ENCODE peak calls at places on chromosome 6, in six cellular contexts. W is left lung, B is ovary, K is thoracic aorta, J is cardiac muscle cell, Q is upper lobe of right lung. O is an unnamed sample.

GRCh38 chr6:217048-217659 is 75.1 kb upstream of the DUSP22 start:
- DNase-seq in W (peak; percentile 79), B (no peak), J (no peak), K (no peak), Q (peak; percentile 63), O (no peak)

GRCh38 chr6:159760602-159761057 is 1.2 kb upstream of the ACAT2 start:
- DNase-seq in K (no peak), B (no peak), W (no peak), Q (no peak), J (peak; percentile 85), O (no peak)

GRCh38 chr6:122416825-122417224 is 17.4 kb downstream of the HSF2 start:
- DNase-seq in W (no peak), J (no peak), B (no peak), K (no peak), Q (no peak), O (no peak)

GRCh38 chr6:144361027-144361426 is 75.9 kb downstream of the UTRN start:
- DNase-seq in Q (no peak), W (no peak), K (no peak), J (no peak), B (no peak), O (no peak)

GRCh38 chr6:96907498-96907897 is 9.8 kb upstream of the NDUFAF4 start:
- DNase-seq in J (peak; percentile 51), W (no peak), K (no peak), B (no peak), Q (no peak), O (no peak)

GRCh38 chr6:28488916-28489365 is 26.7 kb downstream of the GPX6 start:
- DNase-seq in B (peak; percentile 59), W (no peak), Q (no peak), J (peak; percentile 73), K (no peak), O (no peak)

GRCh38 chr6:37432590-37432915 is 468 bp upstream of the CMTR1 start:
- DNase-seq in J (no peak), K (no peak), B (no peak), W (no peak), Q (no peak), O (no peak)

GRCh38 chr6:149834513-149835481 is 29.4 kb downstream of the LRP11 start:
- DNase-seq in W (no peak), J (peak; percentile 82), B (peak; percentile 64), K (peak; percentile 28), Q (no peak), O (no peak)

GRCh38 chr6:133315811-133316210 is 74.7 kb downstream of the EYA4 start:
- DNase-seq in J (no peak), B (no peak), W (no peak), K (no peak), Q (no peak), O (no peak)

GRCh38 chr6:32212076-32212760 is 11.6 kb downstream of the NOTCH4 start:
- DNase-seq in W (no peak), Q (no peak), B (no peak), K (no peak), J (no peak), O (no peak)

GRCh38 chr6:122790740-122791679 is 2.0 kb downstream of the SMPDL3A start:
- DNase-seq in Q (no peak), J (no peak), W (no peak), K (no peak), B (no peak), O (no peak)

GRCh38 chr6:167746377-167747151 is 80.1 kb upstream of the AFDN start:
- DNase-seq in K (no peak), B (no peak), Q (no peak), W (peak; percentile 69), J (no peak), O (no peak)

GRCh38 chr6:3165631-3166534 is 8.5 kb upstream of the TUBB2A start:
- DNase-seq in Q (no peak), K (no peak), W (no peak), J (peak; percentile 71), B (no peak), O (no peak)

GRCh38 chr6:46799657-46800056 is 6.5 kb downstream of the MEP1A start:
- DNase-seq in B (no peak), K (no peak), W (no peak), Q (no peak), J (no peak), O (no peak)

GRCh38 chr6:43853066-43853650 is 83.1 kb downstream of the VEGFA start:
- DNase-seq in B (no peak), J (no peak), K (no peak), Q (peak; percentile 62), W (no peak), O (no peak)

GRCh38 chr6:1438471-1438881 is 49.1 kb downstream of the FOXF2 start:
- DNase-seq in Q (peak; percentile 56), W (peak; percentile 40), K (no peak), J (no peak), B (no peak), O (no peak)

GRCh38 chr6:25907475-25908014 is 22.9 kb downstream of the SLC17A2 start:
- DNase-seq in Q (no peak), W (no peak), K (no peak), B (no peak), J (no peak), O (no peak)

GRCh38 chr6:2713473-2714358 is 37.0 kb downstream of the MYLK4 start:
- DNase-seq in B (no peak), J (peak; percentile 86), K (no peak), W (no peak), Q (no peak), O (no peak)

GRCh38 chr6:39051399-39052122 is 3.0 kb downstream of the GLP1R start:
- DNase-seq in B (no peak), Q (peak; percentile 20), W (no peak), J (peak; percentile 10), K (no peak), O (no peak)

GRCh38 chr6:63319911-63320310 is at the start of gene LGSN:
- DNase-seq in B (no peak), K (no peak), W (no peak), Q (no peak), J (no peak), O (no peak)

GRCh38 chr6:64330694-64331309 is 695.2 kb downstream of the PHF3 start:
- DNase-seq in W (peak; percentile 69), B (peak; percentile 28), K (no peak), J (peak; percentile 79), Q (peak; percentile 80), O (peak; percentile 71)

GRCh38 chr6:10720229-10720959 is 2.5 kb upstream of the TMEM14C start:
- DNase-seq in W (peak; percentile 94), J (peak; percentile 35), K (no peak), B (peak; percentile 68), Q (peak; percentile 80), O (no peak)

GRCh38 chr6:11766589-11767450 is 11.8 kb downstream of the ADTRP start:
- DNase-seq in B (no peak), Q (no peak), K (no peak), J (peak; percentile 92), W (no peak), O (no peak)

GRCh38 chr6:118739976-118740771 is 88.8 kb upstream of the CEP85L start:
- DNase-seq in B (no peak), J (peak; percentile 45), K (no peak), Q (no peak), W (no peak), O (no peak)

GRCh38 chr6:235763-236360 is 56.4 kb upstream of the DUSP22 start:
- DNase-seq in Q (no peak), B (no peak), J (peak; percentile 66), K (no peak), W (no peak), O (no peak)

GRCh38 chr6:138678168-138678567 is 95.4 kb upstream of the CCDC28A start:
- DNase-seq in K (no peak), B (no peak), Q (no peak), J (no peak), W (no peak), O (no peak)

GRCh38 chr6:52310932-52311331 is 26.4 kb upstream of the MCM3 start:
- DNase-seq in W (no peak), K (no peak), J (no peak), B (no peak), Q (no peak), O (no peak)

GRCh38 chr6:107075951-107076381 is 39.3 kb downstream of the BEND3 start:
- DNase-seq in K (no peak), B (no peak), Q (no peak), J (peak; percentile 66), W (no peak), O (no peak)

GRCh38 chr6:130296854-130297253 is 69.0 kb upstream of the TMEM200A start:
- DNase-seq in J (no peak), Q (no peak), B (no peak), W (no peak), K (no peak), O (no peak)
- TF ChIP-seq CTCF in J (no peak), Q (no peak), B (no peak), W (no peak), K (no peak), O (no peak)

DNA sequence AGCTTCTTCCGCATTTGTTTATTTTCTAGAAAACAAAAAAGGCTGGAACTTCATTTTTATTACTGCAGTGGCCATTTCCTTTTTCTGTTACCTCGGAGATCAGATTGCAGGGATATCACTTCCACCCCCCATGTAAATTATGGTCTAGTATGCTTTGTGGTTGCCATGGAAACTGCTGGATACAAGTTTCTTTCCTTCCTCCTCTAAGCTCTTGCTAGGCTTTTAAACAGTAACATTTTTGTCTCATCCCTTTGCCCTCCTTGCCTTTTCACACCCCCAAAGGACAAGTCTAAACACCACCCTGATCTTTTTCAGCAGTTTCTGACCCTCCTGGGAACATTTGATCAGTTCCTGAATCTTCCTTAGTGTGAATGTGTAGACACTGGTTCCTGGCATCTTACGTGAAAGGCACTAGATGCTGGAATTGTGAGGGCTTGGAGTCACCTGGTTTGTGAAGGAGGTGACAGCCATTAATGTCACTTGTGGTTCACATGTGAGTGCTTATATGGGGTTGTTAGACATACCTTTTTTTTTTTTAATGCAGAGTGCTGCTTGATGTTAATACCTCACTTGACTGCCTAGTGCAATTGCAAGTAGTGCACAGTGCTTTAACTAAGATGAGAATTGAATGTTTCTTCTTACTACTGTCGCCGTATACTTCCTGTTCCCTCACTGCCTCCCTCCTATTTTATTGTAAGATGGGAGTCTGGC is 181.6 kb downstream of the JARID2 start:
- DNase-seq in Q (no peak), J (no peak), W (no peak), B (no peak), K (no peak), O (no peak)
- H3K4me1 ChIP-seq in Q (peaks cover 52% of the 10 kb centered on the region), J (peaks cover 56% of the 10 kb centered on the region), W (peaks cover 78% of the 10 kb centered on the region), B (peaks cover 13% of the 10 kb centered on the region), K (peaks cover 40% of the 10 kb centered on the region), O (no peaks in the 10 kb centered on the region)

DNA sequence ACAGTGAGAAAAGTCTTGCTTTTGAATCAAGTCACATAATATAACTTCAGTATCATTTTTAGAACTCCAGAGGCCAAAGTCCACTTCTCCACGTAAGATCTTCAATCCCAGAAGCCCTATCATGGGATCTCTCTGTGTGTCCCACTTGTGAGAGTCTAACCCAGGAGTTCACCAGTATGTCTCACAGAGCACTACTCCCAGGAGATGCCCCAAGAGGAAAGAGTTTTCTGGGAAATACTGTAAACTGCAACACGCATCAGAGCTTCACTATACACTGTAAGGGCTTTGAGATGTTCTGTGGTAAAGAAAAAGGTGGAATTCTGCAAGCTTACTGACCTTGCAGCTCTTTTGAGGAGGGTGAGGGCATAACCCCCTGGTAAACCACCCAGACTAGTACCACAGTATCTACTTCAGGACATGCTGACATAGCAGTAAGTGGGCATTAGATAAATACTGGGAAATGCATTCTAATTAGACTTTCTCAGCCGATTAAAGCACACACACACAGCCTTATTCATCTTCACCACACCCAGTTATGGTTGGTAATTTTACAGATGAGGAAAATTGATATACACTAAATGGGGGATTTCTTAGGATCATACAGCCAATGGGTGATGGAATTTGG is 12.3 kb downstream of the DCBLD1 start:
- DNase-seq in Q (no peak), J (no peak), B (no peak), W (no peak), K (no peak), O (no peak)
- H3K4me3 ChIP-seq in Q (no peak overlapping the region), J (no peak overlapping the region), B (no peak overlapping the region), W (no peak overlapping the region), K (no peak overlapping the region), O (no peak overlapping the region)

GRCh38 chr6:36139431-36139830 is 9.1 kb downstream of the MAPK13 start:
- DNase-seq in K (no peak), W (no peak), J (peak; percentile 48), B (no peak), Q (no peak), O (no peak)
- TF ChIP-seq CTCF in K (no peak), W (no peak), J (peak; percentile 30), B (no peak), Q (no peak), O (no peak)

O was measured in breast epithelium.